ENCODE peak calls at places on chromosomes 3 and 15, in eight cellular contexts. One of them, this sample, is unnamed.

GRCh38 chr3:195075941-195076875 is 194.8 kb downstream of the XXYLT1 start:
- DNase-seq in psoas muscle: no peak
- DNase-seq in lung: no peak
- DNase-seq in thoracic aorta: no peak
- DNase-seq in tibial artery: no peak
- DNase-seq in ovary: peak
- DNase-seq in PC-3: no peak
- DNase-seq in upper lobe of right lung: peak
- DNase-seq in this sample: no peak

GRCh38 chr3:52281980-52282801 is 3.7 kb upstream of the WDR82 start:
- DNase-seq in psoas muscle: no peak
- DNase-seq in lung: no peak
- DNase-seq in thoracic aorta: no peak
- DNase-seq in tibial artery: no peak
- DNase-seq in ovary: peak
- DNase-seq in PC-3: no peak
- DNase-seq in upper lobe of right lung: peak
- DNase-seq in this sample: no peak

GRCh38 chr3:151228291-151229125 is 25.5 kb upstream of the GPR171 start:
- DNase-seq in psoas muscle: no peak
- DNase-seq in lung: no peak
- DNase-seq in thoracic aorta: no peak
- DNase-seq in tibial artery: no peak
- DNase-seq in ovary: no peak
- DNase-seq in PC-3: peak
- DNase-seq in upper lobe of right lung: no peak
- DNase-seq in this sample: peak

GRCh38 chr3:111227216-111227615 is 155.6 kb downstream of the NECTIN3 start:
- DNase-seq in psoas muscle: no peak
- DNase-seq in lung: no peak
- DNase-seq in thoracic aorta: no peak
- DNase-seq in tibial artery: no peak
- DNase-seq in ovary: no peak
- DNase-seq in PC-3: peak
- DNase-seq in upper lobe of right lung: no peak
- DNase-seq in this sample: no peak

GRCh38 chr15:45185903-45186770 is 1.6 kb downstream of the SHF start:
- DNase-seq in psoas muscle: no peak
- DNase-seq in lung: no peak
- DNase-seq in thoracic aorta: no peak
- DNase-seq in tibial artery: no peak
- DNase-seq in ovary: no peak
- DNase-seq in PC-3: no peak
- DNase-seq in upper lobe of right lung: no peak
- DNase-seq in this sample: no peak

GRCh38 chr3:83968386-83968785 is 990.4 kb upstream of the CADM2 start:
- DNase-seq in psoas muscle: no peak
- DNase-seq in lung: no peak
- DNase-seq in thoracic aorta: no peak
- DNase-seq in tibial artery: no peak
- DNase-seq in ovary: no peak
- DNase-seq in PC-3: peak
- DNase-seq in upper lobe of right lung: no peak
- DNase-seq in this sample: no peak

GRCh38 chr3:143928541-143929255 is 42.9 kb upstream of the DIPK2A start:
- DNase-seq in psoas muscle: no peak
- DNase-seq in lung: no peak
- DNase-seq in thoracic aorta: no peak
- DNase-seq in tibial artery: no peak
- DNase-seq in ovary: no peak
- DNase-seq in PC-3: no peak
- DNase-seq in upper lobe of right lung: no peak
- DNase-seq in this sample: no peak

GRCh38 chr15:91491131-91491950 is 362.2 kb upstream of the SLCO3A1 start:
- DNase-seq in psoas muscle: no peak
- DNase-seq in lung: no peak
- DNase-seq in thoracic aorta: no peak
- DNase-seq in tibial artery: no peak
- DNase-seq in ovary: no peak
- DNase-seq in PC-3: no peak
- DNase-seq in upper lobe of right lung: no peak
- DNase-seq in this sample: no peak

GRCh38 chr3:89116486-89116885 is 9.1 kb downstream of the EPHA3 start:
- DNase-seq in psoas muscle: no peak
- DNase-seq in lung: no peak
- DNase-seq in thoracic aorta: no peak
- DNase-seq in tibial artery: no peak
- DNase-seq in ovary: no peak
- DNase-seq in PC-3: no peak
- DNase-seq in upper lobe of right lung: no peak
- DNase-seq in this sample: no peak

GRCh38 chr15:85689729-85690128 is 105.0 kb downstream of the KLHL25 start:
- DNase-seq in psoas muscle: no peak
- DNase-seq in lung: peak
- DNase-seq in thoracic aorta: no peak
- DNase-seq in tibial artery: no peak
- DNase-seq in ovary: peak
- DNase-seq in PC-3: no peak
- DNase-seq in upper lobe of right lung: no peak
- DNase-seq in this sample: peak

GRCh38 chr3:52451237-52452083 is 2.4 kb downstream of the TNNC1 start:
- DNase-seq in psoas muscle: no peak
- DNase-seq in lung: no peak
- DNase-seq in thoracic aorta: no peak
- DNase-seq in tibial artery: no peak
- DNase-seq in ovary: no peak
- DNase-seq in PC-3: no peak
- DNase-seq in upper lobe of right lung: peak
- DNase-seq in this sample: peak

GRCh38 chr3:37622999-37623883 is 238.4 kb upstream of the CTDSPL start:
- DNase-seq in psoas muscle: no peak
- DNase-seq in lung: no peak
- DNase-seq in thoracic aorta: no peak
- DNase-seq in tibial artery: no peak
- DNase-seq in ovary: no peak
- DNase-seq in PC-3: no peak
- DNase-seq in upper lobe of right lung: no peak
- DNase-seq in this sample: no peak

GRCh38 chr3:105856605-105857004 is 12.2 kb downstream of the CBLB start:
- DNase-seq in psoas muscle: no peak
- DNase-seq in lung: no peak
- DNase-seq in thoracic aorta: no peak
- DNase-seq in tibial artery: no peak
- DNase-seq in ovary: no peak
- DNase-seq in PC-3: no peak
- DNase-seq in upper lobe of right lung: no peak
- DNase-seq in this sample: no peak

GRCh38 chr3:136490646-136491405 is 240.7 kb downstream of the PCCB start:
- DNase-seq in psoas muscle: no peak
- DNase-seq in lung: no peak
- DNase-seq in thoracic aorta: no peak
- DNase-seq in tibial artery: no peak
- DNase-seq in ovary: no peak
- DNase-seq in PC-3: no peak
- DNase-seq in upper lobe of right lung: no peak
- DNase-seq in this sample: no peak

GRCh38 chr3:127970966-127971592 is 56.0 kb downstream of the KBTBD12 start:
- DNase-seq in psoas muscle: no peak
- DNase-seq in lung: no peak
- DNase-seq in thoracic aorta: no peak
- DNase-seq in tibial artery: no peak
- DNase-seq in ovary: no peak
- DNase-seq in PC-3: peak
- DNase-seq in upper lobe of right lung: no peak
- DNase-seq in this sample: peak

GRCh38 chr3:122902326-122902725 is 107.5 kb downstream of the SLC49A4 start:
- DNase-seq in psoas muscle: no peak
- DNase-seq in lung: no peak
- DNase-seq in thoracic aorta: no peak
- DNase-seq in tibial artery: no peak
- DNase-seq in ovary: no peak
- DNase-seq in PC-3: peak
- DNase-seq in upper lobe of right lung: no peak
- DNase-seq in this sample: no peak

GRCh38 chr3:53829605-53830004 is 16.6 kb downstream of the CHDH start:
- DNase-seq in psoas muscle: no peak
- DNase-seq in lung: no peak
- DNase-seq in thoracic aorta: no peak
- DNase-seq in tibial artery: peak
- DNase-seq in ovary: no peak
- DNase-seq in PC-3: no peak
- DNase-seq in upper lobe of right lung: no peak
- DNase-seq in this sample: no peak

GRCh38 chr3:129824926-129825541 is 68.5 kb downstream of the TMCC1 start:
- DNase-seq in psoas muscle: no peak
- DNase-seq in lung: peak
- DNase-seq in thoracic aorta: no peak
- DNase-seq in tibial artery: no peak
- DNase-seq in ovary: no peak
- DNase-seq in PC-3: peak
- DNase-seq in upper lobe of right lung: no peak
- DNase-seq in this sample: peak

GRCh38 chr3:47433796-47434195 is 41.9 kb downstream of the SCAP start:
- DNase-seq in psoas muscle: no peak
- DNase-seq in lung: no peak
- DNase-seq in thoracic aorta: no peak
- DNase-seq in tibial artery: peak
- DNase-seq in ovary: no peak
- DNase-seq in PC-3: peak
- DNase-seq in upper lobe of right lung: no peak
- DNase-seq in this sample: peak

GRCh38 chr3:47434849-47435248 is 40.9 kb downstream of the SCAP start:
- DNase-seq in psoas muscle: no peak
- DNase-seq in lung: no peak
- DNase-seq in thoracic aorta: no peak
- DNase-seq in tibial artery: peak
- DNase-seq in ovary: peak
- DNase-seq in PC-3: no peak
- DNase-seq in upper lobe of right lung: no peak
- DNase-seq in this sample: peak

GRCh38 chr3:47430606-47431005 is 45.1 kb downstream of the SCAP start:
- DNase-seq in psoas muscle: no peak
- DNase-seq in lung: peak
- DNase-seq in thoracic aorta: no peak
- DNase-seq in tibial artery: peak
- DNase-seq in ovary: no peak
- DNase-seq in PC-3: no peak
- DNase-seq in upper lobe of right lung: no peak
- DNase-seq in this sample: peak

GRCh38 chr3:47431225-47431624 is 44.5 kb downstream of the SCAP start:
- DNase-seq in psoas muscle: no peak
- DNase-seq in lung: no peak
- DNase-seq in thoracic aorta: no peak
- DNase-seq in tibial artery: no peak
- DNase-seq in ovary: no peak
- DNase-seq in PC-3: no peak
- DNase-seq in upper lobe of right lung: no peak
- DNase-seq in this sample: peak

GRCh38 chr3:47432673-47433072 is 43.1 kb downstream of the SCAP start:
- DNase-seq in psoas muscle: no peak
- DNase-seq in lung: peak
- DNase-seq in thoracic aorta: no peak
- DNase-seq in tibial artery: peak
- DNase-seq in ovary: no peak
- DNase-seq in PC-3: no peak
- DNase-seq in upper lobe of right lung: no peak
- DNase-seq in this sample: peak
- H3K27ac ChIP-seq in psoas muscle: no peak
- H3K27ac ChIP-seq in lung: no peak
- H3K27ac ChIP-seq in thoracic aorta: no peak
- H3K27ac ChIP-seq in tibial artery: no peak
- H3K27ac ChIP-seq in ovary: no peak
- H3K27ac ChIP-seq in PC-3: no peak
- H3K27ac ChIP-seq in upper lobe of right lung: no peak
- H3K27ac ChIP-seq in this sample: no peak

DNA sequence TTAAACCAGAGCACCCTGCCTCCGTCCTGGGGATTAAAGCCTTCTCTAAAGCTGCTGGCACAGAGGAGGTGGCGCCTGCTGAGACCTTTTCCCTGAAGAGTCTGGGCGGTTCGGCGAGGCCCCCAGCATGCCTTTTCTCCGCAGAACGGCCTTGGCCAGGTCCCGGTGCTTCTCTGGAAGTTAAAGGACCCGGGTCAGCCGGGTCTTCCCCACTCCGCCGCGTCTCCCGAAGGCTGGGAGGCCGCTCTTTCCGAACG is 530 bp downstream of the FAM219B start:
- DNase-seq in psoas muscle: no peak
- DNase-seq in lung: peak
- DNase-seq in thoracic aorta: no peak
- DNase-seq in tibial artery: no peak
- DNase-seq in ovary: no peak
- DNase-seq in PC-3: no peak
- DNase-seq in upper lobe of right lung: no peak
- DNase-seq in this sample: peak
- H3K27ac ChIP-seq in psoas muscle: peak
- H3K27ac ChIP-seq in lung: peak
- H3K27ac ChIP-seq in thoracic aorta: peak
- H3K27ac ChIP-seq in tibial artery: peak
- H3K27ac ChIP-seq in ovary: peak
- H3K27ac ChIP-seq in PC-3: peak
- H3K27ac ChIP-seq in upper lobe of right lung: peak
- H3K27ac ChIP-seq in this sample: peak

GRCh38 chr15:87120555-87120954 is 1040.9 kb downstream of the AGBL1 start:
- DNase-seq in psoas muscle: no peak
- DNase-seq in lung: no peak
- DNase-seq in thoracic aorta: no peak
- DNase-seq in tibial artery: no peak
- DNase-seq in ovary: no peak
- DNase-seq in PC-3: no peak
- DNase-seq in upper lobe of right lung: no peak
- DNase-seq in this sample: no peak
- H3K27ac ChIP-seq in psoas muscle: no peak
- H3K27ac ChIP-seq in lung: no peak
- H3K27ac ChIP-seq in thoracic aorta: no peak
- H3K27ac ChIP-seq in tibial artery: no peak
- H3K27ac ChIP-seq in ovary: no peak
- H3K27ac ChIP-seq in PC-3: no peak
- H3K27ac ChIP-seq in upper lobe of right lung: no peak
- H3K27ac ChIP-seq in this sample: no peak

DNA sequence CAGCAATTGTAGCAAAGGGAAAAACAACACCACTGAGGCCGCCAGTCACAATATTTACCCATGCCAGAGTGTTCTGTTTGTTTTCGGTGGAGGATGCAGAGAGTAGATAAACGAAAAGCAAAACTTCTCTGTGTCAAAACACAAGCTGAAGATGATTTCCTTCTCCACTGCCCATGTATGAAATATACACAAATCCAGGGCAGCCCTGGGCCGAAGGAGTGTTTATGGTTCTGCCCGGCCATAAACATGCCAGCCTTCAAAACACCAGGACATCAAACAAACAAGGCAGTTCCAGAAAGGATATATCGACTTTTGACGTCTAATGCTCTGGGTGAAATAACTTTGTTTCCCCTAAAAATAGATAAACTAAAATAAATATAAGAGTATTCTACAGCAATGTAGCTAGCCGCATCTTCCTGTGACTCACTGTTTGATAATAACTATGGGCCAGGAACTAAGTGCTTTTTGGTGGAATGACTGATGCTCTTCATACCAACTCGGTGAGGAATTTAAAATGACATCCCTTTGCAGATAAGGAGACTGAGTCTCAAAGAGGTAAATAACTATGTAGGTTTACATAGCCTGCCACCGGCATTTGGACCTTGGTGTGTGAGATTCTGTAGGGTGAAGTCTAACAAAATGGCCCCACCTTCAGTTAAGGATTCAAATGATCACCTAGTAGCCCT is 82.8 kb downstream of the MAGI1 start:
- DNase-seq in psoas muscle: no peak
- DNase-seq in lung: no peak
- DNase-seq in thoracic aorta: no peak
- DNase-seq in tibial artery: no peak
- DNase-seq in ovary: no peak
- DNase-seq in PC-3: peak
- DNase-seq in upper lobe of right lung: no peak
- DNase-seq in this sample: no peak
- H3K27ac ChIP-seq in psoas muscle: no peak
- H3K27ac ChIP-seq in lung: peak
- H3K27ac ChIP-seq in thoracic aorta: peak
- H3K27ac ChIP-seq in tibial artery: peak
- H3K27ac ChIP-seq in ovary: no peak
- H3K27ac ChIP-seq in PC-3: peak
- H3K27ac ChIP-seq in upper lobe of right lung: peak
- H3K27ac ChIP-seq in this sample: no peak